ENCODE peak calls at places on chromosomes 4 and X, in seven cellular contexts. U, L, I, A, Q, X and H are unnamed samples.

GRCh38 chr4:165600959-165601674 is 222.3 kb downstream of the CPE start:
- DNase-seq in U (no peak), L (no peak), I (no peak), A (no peak), Q (no peak), X (no peak), H (no peak)

GRCh38 chr4:168978001-168978700 is 31.9 kb downstream of the CBR4 start:
- DNase-seq in U (peak), L (no peak), I (no peak), A (no peak), Q (no peak), X (no peak), H (no peak)

GRCh38 chrX:86021652-86022289 is 25.6 kb downstream of the CHM start:
- DNase-seq in U (no peak), L (no peak), I (no peak), A (no peak), Q (no peak), X (no peak), H (no peak)

GRCh38 chr4:8303485-8304281 is 34.1 kb downstream of the HTRA3 start:
- DNase-seq in U (peak), L (peak), I (no peak), A (peak), Q (no peak), X (no peak), H (no peak)

GRCh38 chr4:124711469-124712416 is 789 bp downstream of the ANKRD50 start:
- DNase-seq in U (peak), L (peak), I (no peak), A (peak), Q (peak), X (peak), H (peak)

GRCh38 chr4:117983541-117984451 is 50.5 kb upstream of the NDST3 start:
- DNase-seq in U (no peak), L (no peak), I (no peak), A (no peak), Q (no peak), X (no peak), H (no peak)

GRCh38 chr4:161937596-161937995 is 226.2 kb downstream of the FSTL5 start:
- DNase-seq in U (no peak), L (no peak), I (no peak), A (peak), Q (no peak), X (no peak), H (no peak)

GRCh38 chrX:125977851-125978250 is 188.2 kb downstream of the DCAF12L2 start:
- DNase-seq in U (no peak), L (no peak), I (no peak), A (no peak), Q (no peak), X (no peak), H (no peak)

GRCh38 chrX:115894087-115894486 is 276.5 kb upstream of the AGTR2 start:
- DNase-seq in U (no peak), L (no peak), I (no peak), A (peak), Q (no peak), X (no peak), H (no peak)

GRCh38 chrX:39616098-39616729 is 481.5 kb downstream of the BCOR start:
- DNase-seq in U (no peak), L (no peak), I (no peak), A (no peak), Q (no peak), X (no peak), H (no peak)

GRCh38 chr4:186666252-186666651 is 57.4 kb downstream of the FAT1 start:
- DNase-seq in U (no peak), L (no peak), I (no peak), A (no peak), Q (no peak), X (no peak), H (no peak)

GRCh38 chr4:41269682-41270081 is 13.0 kb downstream of the UCHL1 start:
- DNase-seq in U (no peak), L (no peak), I (no peak), A (no peak), Q (no peak), X (no peak), H (no peak)

GRCh38 chrX:153776611-153777045 is 4.2 kb upstream of the SRPK3 start:
- DNase-seq in U (peak), L (peak), I (no peak), A (no peak), Q (no peak), X (no peak), H (no peak)

GRCh38 chr4:7741946-7742806 is 197.5 kb downstream of the AFAP1 start:
- DNase-seq in U (no peak), L (no peak), I (no peak), A (no peak), Q (no peak), X (no peak), H (no peak)

GRCh38 chr4:119010909-119011606 is 122.4 kb downstream of the SYNPO2 start:
- DNase-seq in U (no peak), L (peak), I (no peak), A (no peak), Q (no peak), X (no peak), H (no peak)

GRCh38 chrX:19695884-19696283 is 180.6 kb upstream of the MAP3K15 start:
- DNase-seq in U (no peak), L (no peak), I (no peak), A (no peak), Q (no peak), X (no peak), H (no peak)

GRCh38 chr4:157121396-157121795 is 45.4 kb downstream of the GLRB start:
- DNase-seq in U (no peak), L (no peak), I (no peak), A (no peak), Q (no peak), X (no peak), H (no peak)

GRCh38 chr4:111027526-111027925 is 404.6 kb upstream of the PITX2 start:
- DNase-seq in U (no peak), L (no peak), I (no peak), A (no peak), Q (no peak), X (no peak), H (no peak)

GRCh38 chr4:3802571-3803474 is 36.6 kb downstream of the ADRA2C start:
- DNase-seq in U (no peak), L (no peak), I (no peak), A (no peak), Q (no peak), X (no peak), H (no peak)

GRCh38 chrX:131802836-131803626 is 220.1 kb upstream of the STK26 start:
- DNase-seq in U (peak), L (peak), I (no peak), A (no peak), Q (peak), X (peak), H (no peak)

GRCh38 chrX:108397627-108398392 is 40.4 kb downstream of the COL4A6 start:
- DNase-seq in U (no peak), L (no peak), I (no peak), A (no peak), Q (no peak), X (no peak), H (no peak)

GRCh38 chr4:179927473-179927872 is 2315.7 kb upstream of the TENM3 start:
- DNase-seq in U (no peak), L (no peak), I (no peak), A (no peak), Q (no peak), X (no peak), H (no peak)

GRCh38 chrX:107567370-107567769 is 60.9 kb upstream of the PRPS1 start:
- DNase-seq in U (peak), L (no peak), I (no peak), A (no peak), Q (no peak), X (no peak), H (no peak)

GRCh38 chrX:87388381-87388780 is 129.2 kb upstream of the KLHL4 start:
- DNase-seq in U (no peak), L (no peak), I (no peak), A (no peak), Q (no peak), X (no peak), H (no peak)

GRCh38 chrX:110322603-110323002 is 4.7 kb upstream of the AMMECR1 start:
- DNase-seq in U (no peak), L (no peak), I (no peak), A (no peak), Q (no peak), X (no peak), H (no peak)

GRCh38 chr4:145937021-145937861 is 1.4 kb downstream of the ZNF827 start:
- DNase-seq in U (peak), L (peak), I (peak), A (no peak), Q (peak), X (peak), H (peak)

GRCh38 chr4:145936142-145937020 is 2.2 kb downstream of the ZNF827 start:
- DNase-seq in U (peak), L (peak), I (peak), A (no peak), Q (peak), X (peak), H (peak)

GRCh38 chr4:145934434-145935047 is 4.1 kb downstream of the ZNF827 start:
- DNase-seq in U (no peak), L (no peak), I (no peak), A (no peak), Q (no peak), X (no peak), H (no peak)

GRCh38 chr4:145933134-145933533 is 5.5 kb downstream of the ZNF827 start:
- DNase-seq in U (no peak), L (no peak), I (no peak), A (no peak), Q (no peak), X (no peak), H (no peak)

DNA sequence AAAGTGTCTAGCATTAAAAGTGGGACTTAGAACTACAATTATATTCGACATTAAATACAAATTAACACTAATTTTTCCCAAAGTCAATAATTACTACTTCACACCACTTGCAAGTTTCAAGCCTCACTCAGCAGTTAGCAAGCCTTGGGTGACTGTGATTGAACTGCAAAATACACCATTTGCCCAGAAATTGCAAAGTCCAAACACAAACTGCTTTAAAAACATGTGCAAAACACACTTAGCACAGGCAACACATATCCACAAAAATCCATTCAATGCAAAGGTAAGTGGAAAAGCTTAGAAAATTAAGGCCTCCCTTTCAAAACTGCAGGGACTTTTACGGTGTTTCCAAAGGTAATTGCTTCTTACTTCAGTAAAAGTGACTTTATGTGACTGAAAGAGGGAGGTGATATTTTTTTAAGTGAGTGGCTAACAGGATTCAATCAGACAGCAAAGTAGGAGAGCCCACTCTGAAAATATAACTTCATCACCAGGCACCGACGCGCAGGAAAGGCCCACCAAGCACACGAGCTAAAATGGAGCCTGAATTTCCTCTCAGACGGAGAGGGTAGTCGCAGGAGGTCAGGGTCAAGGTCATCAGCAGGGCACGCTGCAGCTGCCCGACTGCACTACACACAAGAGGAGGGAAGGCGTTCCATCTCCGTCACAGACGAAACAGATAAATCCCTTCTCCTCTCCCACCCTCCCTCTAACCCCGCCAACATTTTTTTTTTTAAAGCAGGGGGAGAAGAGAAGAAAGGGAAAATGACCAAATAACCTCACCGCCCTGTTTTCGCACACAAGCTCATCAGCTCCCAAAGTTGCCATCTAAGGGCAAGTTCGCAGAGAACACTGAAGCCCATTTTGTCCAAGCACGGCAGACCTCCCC is 3.1 kb downstream of the ZNF827 start:
- DNase-seq in U (no peak), L (no peak), I (no peak), A (no peak), Q (no peak), X (peak), H (no peak)
- TF ChIP-seq POLR2AphosphoS5 in U (no peak), L (no peak), I (peak), A (no peak), Q (no peak), X (peak), H (no peak)

DNA sequence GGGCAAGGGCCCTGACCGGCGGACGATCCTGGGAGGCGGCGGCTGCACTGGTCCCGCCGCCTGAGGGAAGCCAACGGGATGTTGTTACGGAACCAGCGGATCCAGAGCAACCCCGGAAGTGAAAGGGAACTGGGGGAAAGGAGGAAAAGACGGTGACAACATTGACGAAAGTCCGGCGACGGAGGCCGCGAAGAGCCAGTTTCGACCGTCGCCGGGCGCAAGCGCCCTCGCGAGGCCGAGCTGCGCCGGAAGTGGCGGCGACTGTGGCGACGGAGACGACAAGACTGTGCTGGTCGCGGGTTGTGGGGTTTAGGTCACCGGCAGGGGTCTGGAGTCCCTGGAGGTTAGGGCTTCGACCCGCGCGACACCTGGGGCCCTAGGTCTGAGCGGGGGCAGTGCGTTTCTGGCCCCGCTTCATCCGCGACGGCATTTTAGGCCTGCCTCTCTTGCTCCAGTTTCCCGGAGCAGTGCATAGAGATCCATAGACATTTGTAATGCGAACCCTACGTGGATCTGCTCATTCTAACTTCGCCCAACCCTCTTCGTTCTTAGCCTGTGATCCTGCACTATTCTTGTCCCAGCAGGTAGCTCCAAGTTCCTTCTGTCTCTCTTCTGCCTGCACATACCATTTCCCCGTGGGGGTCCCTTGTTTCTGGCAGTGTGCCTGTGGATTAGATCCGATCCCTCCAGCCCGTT is at the start of gene BOD1L1:
- DNase-seq in U (peak), L (peak), I (peak), A (peak), Q (peak), X (peak), H (peak)
- TF ChIP-seq POLR2A in U (peak), L (peak), I (peak), A (peak), Q (peak), X (peak), H (peak)

DNA sequence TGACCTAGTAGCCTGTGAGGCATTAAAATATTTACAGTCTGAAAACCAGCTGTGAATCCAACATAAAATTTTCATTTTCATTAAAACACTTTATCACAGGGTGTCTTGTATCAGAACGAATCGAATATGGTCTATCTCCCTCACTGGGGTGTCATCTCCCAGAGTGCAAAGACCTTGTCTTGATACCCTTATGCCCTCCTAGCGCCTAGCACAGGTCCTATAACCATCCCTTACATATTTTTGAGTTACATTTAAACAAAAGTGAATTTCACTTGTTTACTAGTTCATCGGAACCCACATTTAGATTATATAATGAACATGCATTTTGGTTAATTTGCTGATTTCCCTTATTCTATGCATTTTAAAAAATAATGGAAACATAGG is 14.0 kb downstream of the DIPK2B start:
- DNase-seq in U (no peak), L (no peak), I (no peak), A (no peak), Q (no peak), X (no peak), H (no peak)
- TF ChIP-seq POLR2AphosphoS5 in U (no peak), L (no peak), I (no peak), A (no peak), Q (no peak), X (no peak), H (no peak)

GRCh38 chr4:2793920-2794706 is 1.2 kb downstream of the SH3BP2 start:
- DNase-seq in U (no peak), L (peak), I (no peak), A (no peak), Q (peak), X (peak), H (no peak)
- TF ChIP-seq POLR2A in U (no peak), L (no peak), I (no peak), A (no peak), Q (no peak), X (no peak), H (peak)

DNA sequence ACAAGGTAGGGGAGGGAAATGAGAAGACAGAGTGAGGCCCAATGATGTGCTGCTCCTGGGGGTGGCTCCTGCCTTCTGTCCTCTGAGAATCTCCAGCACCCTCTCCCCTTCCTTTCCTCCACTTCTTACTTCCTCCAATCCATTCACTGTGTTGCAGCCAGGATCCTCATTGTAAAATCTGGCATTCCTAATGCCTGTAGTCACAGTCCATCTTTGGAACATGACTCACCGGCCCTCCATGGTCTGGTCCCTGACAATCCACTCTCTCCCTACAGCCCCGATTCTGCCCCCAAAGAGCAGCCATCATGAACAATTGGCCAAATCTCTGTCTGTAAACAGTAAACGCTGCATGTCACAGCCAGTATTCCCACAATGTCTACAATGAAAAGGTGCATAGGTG is 72.9 kb downstream of the CLNK start:
- DNase-seq in U (no peak), L (no peak), I (no peak), A (peak), Q (no peak), X (no peak), H (no peak)
- TF ChIP-seq POLR2AphosphoS5 in U (no peak), L (no peak), I (no peak), A (no peak), Q (no peak), X (no peak), H (no peak)

DNA sequence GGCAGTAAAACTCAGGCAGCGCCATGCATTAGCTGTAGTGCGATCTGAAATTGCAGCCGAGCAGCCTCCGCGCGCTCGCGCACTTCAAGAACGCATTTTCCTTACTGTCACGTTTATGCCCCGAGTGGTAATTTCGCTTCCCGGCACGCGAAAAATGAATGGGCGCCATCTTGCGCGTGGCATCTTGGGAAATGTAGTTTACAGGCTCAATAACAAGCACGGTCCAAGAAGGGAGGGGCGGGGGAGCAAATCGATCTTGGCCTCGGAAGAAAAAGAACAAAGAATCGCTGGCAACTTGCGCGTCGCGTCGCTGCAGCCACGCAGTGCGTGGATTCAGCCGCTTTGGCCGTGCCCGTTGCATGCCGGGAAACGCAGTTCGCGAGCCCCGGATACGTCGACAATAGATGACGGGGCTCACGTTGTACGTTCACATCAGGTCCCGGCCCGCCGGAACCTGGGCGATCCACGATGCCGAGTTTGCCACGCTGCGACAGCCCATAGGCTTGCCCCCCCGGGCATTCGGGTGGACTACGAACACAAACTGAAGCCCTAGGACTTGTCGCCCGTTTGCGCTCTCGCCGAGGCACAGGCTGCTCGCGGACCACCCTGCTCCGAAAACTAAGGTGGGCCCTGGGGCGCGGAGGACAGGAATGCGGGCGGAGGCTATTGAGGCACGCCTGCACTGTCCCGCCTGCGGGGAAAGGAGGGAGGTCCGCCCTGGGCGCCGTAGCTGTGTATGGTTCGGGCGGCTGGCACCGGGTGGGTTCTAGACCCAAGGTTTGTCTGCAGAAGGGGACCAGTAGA is at the start of gene FTSJ1:
- DNase-seq in U (peak), L (peak), I (peak), A (peak), Q (peak), X (peak), H (peak)
- TF ChIP-seq POLR2A in U (peak), L (no peak), I (no peak), A (peak), Q (no peak), X (peak), H (peak)

DNA sequence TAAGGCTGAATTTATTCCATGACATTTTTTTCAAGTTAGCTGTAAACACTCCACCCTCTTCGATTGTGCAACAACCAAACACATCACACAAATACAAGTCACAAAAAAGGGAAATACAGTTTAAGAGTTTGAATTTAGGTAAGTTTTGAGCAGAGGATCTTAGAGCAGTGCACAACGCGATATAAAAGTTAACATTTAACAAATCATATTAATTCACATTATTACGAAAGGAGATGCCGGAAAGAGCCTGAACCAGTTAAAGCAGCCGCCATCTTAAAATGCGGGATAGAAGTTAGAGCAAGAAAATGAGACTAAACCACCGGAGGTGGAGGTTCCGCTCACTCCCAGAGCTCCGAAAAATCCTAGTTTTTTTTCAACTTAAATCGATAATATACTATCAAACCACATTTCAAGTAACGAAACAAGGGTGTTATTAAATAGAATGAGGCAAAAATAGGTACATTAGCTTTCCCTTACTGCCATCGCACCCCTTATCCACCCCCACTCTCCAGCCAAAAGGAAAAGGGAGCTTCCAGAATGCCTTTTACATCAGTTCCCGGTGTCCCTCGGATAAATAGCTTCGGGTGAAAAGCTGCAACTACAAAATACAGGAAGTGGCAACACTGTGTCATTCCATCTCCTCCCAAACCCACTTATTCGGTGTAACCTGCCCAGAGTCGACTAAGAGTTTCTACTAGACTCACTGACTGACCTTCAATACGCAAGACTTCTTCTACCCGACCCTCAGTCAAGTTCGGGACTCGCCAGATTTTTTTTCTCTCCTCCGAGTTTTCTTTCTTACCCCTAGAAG is 1.9 kb downstream of the UBE2D3 start:
- DNase-seq in U (no peak), L (peak), I (no peak), A (peak), Q (peak), X (no peak), H (peak)
- TF ChIP-seq POLR2AphosphoS5 in U (peak), L (peak), I (peak), A (peak), Q (peak), X (no peak), H (peak)